ENCODE peak calls at places on chromosome 1, in five cellular contexts. One of them, this sample, is unnamed.

GRCh38 chr1:16122916-16123315 is 33.0 kb downstream of the EPHA2 start:
- DNase-seq in AML-193: peak
- DNase-seq in CD8-positive, alpha-beta memory T cell: peak
- DNase-seq in T47D: no peak
- DNase-seq in G401: no peak
- DNase-seq in this sample: no peak

GRCh38 chr1:113694910-113695309 is 64.4 kb downstream of the PHTF1 start:
- DNase-seq in AML-193: no peak
- DNase-seq in CD8-positive, alpha-beta memory T cell: no peak
- DNase-seq in T47D: no peak
- DNase-seq in G401: no peak
- DNase-seq in this sample: no peak

GRCh38 chr1:234201600-234201999 is 171.7 kb upstream of the COA6 start:
- DNase-seq in AML-193: no peak
- DNase-seq in CD8-positive, alpha-beta memory T cell: no peak
- DNase-seq in T47D: no peak
- DNase-seq in G401: no peak
- DNase-seq in this sample: no peak

GRCh38 chr1:209830722-209831121 is 3.0 kb downstream of the UTP25 start:
- DNase-seq in AML-193: no peak
- DNase-seq in CD8-positive, alpha-beta memory T cell: no peak
- DNase-seq in T47D: no peak
- DNase-seq in G401: no peak
- DNase-seq in this sample: no peak

GRCh38 chr1:204728456-204728855 is 42.9 kb upstream of the LRRN2 start:
- DNase-seq in AML-193: no peak
- DNase-seq in CD8-positive, alpha-beta memory T cell: no peak
- DNase-seq in T47D: no peak
- DNase-seq in G401: no peak
- DNase-seq in this sample: no peak

GRCh38 chr1:3610165-3610822 is 1.0 kb downstream of the MEGF6 start:
- DNase-seq in AML-193: no peak
- DNase-seq in CD8-positive, alpha-beta memory T cell: no peak
- DNase-seq in T47D: no peak
- DNase-seq in G401: no peak
- DNase-seq in this sample: no peak

GRCh38 chr1:219310181-219310728 is 136.6 kb downstream of the LYPLAL1 start:
- DNase-seq in AML-193: no peak
- DNase-seq in CD8-positive, alpha-beta memory T cell: no peak
- DNase-seq in T47D: no peak
- DNase-seq in G401: no peak
- DNase-seq in this sample: peak

GRCh38 chr1:44251989-44252625 is 38.8 kb downstream of the DMAP1 start:
- DNase-seq in AML-193: no peak
- DNase-seq in CD8-positive, alpha-beta memory T cell: no peak
- DNase-seq in T47D: no peak
- DNase-seq in G401: peak
- DNase-seq in this sample: no peak

GRCh38 chr1:87449348-87449963 is 120.8 kb downstream of the LMO4 start:
- DNase-seq in AML-193: no peak
- DNase-seq in CD8-positive, alpha-beta memory T cell: peak
- DNase-seq in T47D: no peak
- DNase-seq in G401: no peak
- DNase-seq in this sample: no peak

GRCh38 chr1:25021586-25022215 is 91.6 kb upstream of the RUNX3 start:
- DNase-seq in AML-193: no peak
- DNase-seq in CD8-positive, alpha-beta memory T cell: no peak
- DNase-seq in T47D: no peak
- DNase-seq in G401: no peak
- DNase-seq in this sample: no peak

GRCh38 chr1:92485374-92486250 is 1.1 kb downstream of the GFI1 start:
- DNase-seq in AML-193: peak
- DNase-seq in CD8-positive, alpha-beta memory T cell: peak
- DNase-seq in T47D: no peak
- DNase-seq in G401: no peak
- DNase-seq in this sample: peak

GRCh38 chr1:153903841-153904455 is 18.8 kb downstream of the GATAD2B start:
- DNase-seq in AML-193: no peak
- DNase-seq in CD8-positive, alpha-beta memory T cell: no peak
- DNase-seq in T47D: no peak
- DNase-seq in G401: no peak
- DNase-seq in this sample: no peak

GRCh38 chr1:114457675-114458074 is 53.3 kb downstream of the TRIM33 start:
- DNase-seq in AML-193: peak
- DNase-seq in CD8-positive, alpha-beta memory T cell: no peak
- DNase-seq in T47D: no peak
- DNase-seq in G401: no peak
- DNase-seq in this sample: no peak

GRCh38 chr1:18239671-18240070 is 132.1 kb downstream of the IGSF21 start:
- DNase-seq in AML-193: no peak
- DNase-seq in CD8-positive, alpha-beta memory T cell: no peak
- DNase-seq in T47D: no peak
- DNase-seq in G401: no peak
- DNase-seq in this sample: no peak

GRCh38 chr1:106899644-106900043 is 156.8 kb upstream of the PRMT6 start:
- DNase-seq in AML-193: no peak
- DNase-seq in CD8-positive, alpha-beta memory T cell: no peak
- DNase-seq in T47D: no peak
- DNase-seq in G401: no peak
- DNase-seq in this sample: no peak

GRCh38 chr1:39919545-39919944 is 17.8 kb upstream of the MYCL start:
- DNase-seq in AML-193: peak
- DNase-seq in CD8-positive, alpha-beta memory T cell: peak
- DNase-seq in T47D: peak
- DNase-seq in G401: peak
- DNase-seq in this sample: peak

GRCh38 chr1:63882048-63882704 is 108.4 kb downstream of the ROR1 start:
- DNase-seq in AML-193: no peak
- DNase-seq in CD8-positive, alpha-beta memory T cell: no peak
- DNase-seq in T47D: no peak
- DNase-seq in G401: no peak
- DNase-seq in this sample: no peak

This sample was measured in iPS-NIHi11.